ENCODE peak calls at places on chromosomes 7 and 10, in seven cellular contexts. One of them, this sample, is unnamed.
A peak's percentile ranks its signal among the peaks of the same experiment; 100 is the strongest.

GRCh38 chr10:13815766-13816165 is 229.0 kb downstream of the PRPF18 start:
- DNase-seq in Calu3: no peak
- DNase-seq in fibroblast of the aortic adventitia: peak; percentile 64
- DNase-seq in IMR-90: peak; percentile 82
- DNase-seq in colonic mucosa: no peak
- DNase-seq in GM12865: no peak
- DNase-seq in glutamatergic neuron: no peak
- DNase-seq in this sample: peak; percentile 18

GRCh38 chr10:110216942-110217341 is 9.5 kb downstream of the MXI1 start:
- DNase-seq in GM12865: no peak
- DNase-seq in IMR-90: no peak
- DNase-seq in glutamatergic neuron: no peak
- DNase-seq in colonic mucosa: no peak
- DNase-seq in Calu3: no peak
- DNase-seq in fibroblast of the aortic adventitia: peak; percentile 49
- DNase-seq in this sample: no peak

GRCh38 chr7:1695800-1696454 is 25.9 kb downstream of the ELFN1 start:
- DNase-seq in GM12865: no peak
- DNase-seq in glutamatergic neuron: no peak
- DNase-seq in Calu3: peak; percentile 0
- DNase-seq in fibroblast of the aortic adventitia: no peak
- DNase-seq in IMR-90: no peak
- DNase-seq in colonic mucosa: no peak
- DNase-seq in this sample: no peak

GRCh38 chr7:50560865-50561351 is 4.3 kb downstream of the DDC start:
- DNase-seq in colonic mucosa: no peak
- DNase-seq in Calu3: no peak
- DNase-seq in IMR-90: no peak
- DNase-seq in glutamatergic neuron: peak; percentile 45
- DNase-seq in fibroblast of the aortic adventitia: no peak
- DNase-seq in GM12865: no peak
- DNase-seq in this sample: no peak

GRCh38 chr10:60446070-60446833 is 56.6 kb upstream of the ANK3 start:
- DNase-seq in GM12865: no peak
- DNase-seq in fibroblast of the aortic adventitia: peak; percentile 45
- DNase-seq in IMR-90: no peak
- DNase-seq in Calu3: no peak
- DNase-seq in glutamatergic neuron: no peak
- DNase-seq in colonic mucosa: no peak
- DNase-seq in this sample: no peak

GRCh38 chr7:101882595-101883564 is 65.5 kb downstream of the CUX1 start:
- DNase-seq in glutamatergic neuron: no peak
- DNase-seq in GM12865: no peak
- DNase-seq in IMR-90: peak; percentile 100
- DNase-seq in colonic mucosa: peak; percentile 87
- DNase-seq in fibroblast of the aortic adventitia: peak; percentile 100
- DNase-seq in Calu3: peak; percentile 74
- DNase-seq in this sample: peak; percentile 99

GRCh38 chr10:88499569-88500470 is 83.3 kb downstream of the RNLS start:
- DNase-seq in IMR-90: peak; percentile 71
- DNase-seq in Calu3: no peak
- DNase-seq in colonic mucosa: no peak
- DNase-seq in fibroblast of the aortic adventitia: peak; percentile 50
- DNase-seq in glutamatergic neuron: no peak
- DNase-seq in GM12865: no peak
- DNase-seq in this sample: no peak

GRCh38 chr10:88995156-88995876 is 4.7 kb downstream of the FAS start:
- DNase-seq in IMR-90: no peak
- DNase-seq in glutamatergic neuron: no peak
- DNase-seq in Calu3: no peak
- DNase-seq in fibroblast of the aortic adventitia: no peak
- DNase-seq in colonic mucosa: peak; percentile 60
- DNase-seq in GM12865: no peak
- DNase-seq in this sample: no peak

GRCh38 chr7:69654381-69654780 is 56.1 kb downstream of the AUTS2 start:
- DNase-seq in colonic mucosa: peak; percentile 20
- DNase-seq in GM12865: no peak
- DNase-seq in fibroblast of the aortic adventitia: peak; percentile 22
- DNase-seq in IMR-90: no peak
- DNase-seq in glutamatergic neuron: no peak
- DNase-seq in Calu3: no peak
- DNase-seq in this sample: no peak

GRCh38 chr7:133339772-133340171 is 86.9 kb downstream of the EXOC4 start:
- DNase-seq in Calu3: no peak
- DNase-seq in colonic mucosa: no peak
- DNase-seq in glutamatergic neuron: no peak
- DNase-seq in GM12865: peak; percentile 2
- DNase-seq in fibroblast of the aortic adventitia: no peak
- DNase-seq in IMR-90: no peak
- DNase-seq in this sample: no peak

GRCh38 chr10:82969405-82969804 is 1094.4 kb downstream of the NRG3 start:
- DNase-seq in GM12865: peak; percentile 35
- DNase-seq in glutamatergic neuron: no peak
- DNase-seq in IMR-90: peak; percentile 4
- DNase-seq in fibroblast of the aortic adventitia: peak; percentile 45
- DNase-seq in colonic mucosa: no peak
- DNase-seq in Calu3: no peak
- DNase-seq in this sample: no peak

DNA sequence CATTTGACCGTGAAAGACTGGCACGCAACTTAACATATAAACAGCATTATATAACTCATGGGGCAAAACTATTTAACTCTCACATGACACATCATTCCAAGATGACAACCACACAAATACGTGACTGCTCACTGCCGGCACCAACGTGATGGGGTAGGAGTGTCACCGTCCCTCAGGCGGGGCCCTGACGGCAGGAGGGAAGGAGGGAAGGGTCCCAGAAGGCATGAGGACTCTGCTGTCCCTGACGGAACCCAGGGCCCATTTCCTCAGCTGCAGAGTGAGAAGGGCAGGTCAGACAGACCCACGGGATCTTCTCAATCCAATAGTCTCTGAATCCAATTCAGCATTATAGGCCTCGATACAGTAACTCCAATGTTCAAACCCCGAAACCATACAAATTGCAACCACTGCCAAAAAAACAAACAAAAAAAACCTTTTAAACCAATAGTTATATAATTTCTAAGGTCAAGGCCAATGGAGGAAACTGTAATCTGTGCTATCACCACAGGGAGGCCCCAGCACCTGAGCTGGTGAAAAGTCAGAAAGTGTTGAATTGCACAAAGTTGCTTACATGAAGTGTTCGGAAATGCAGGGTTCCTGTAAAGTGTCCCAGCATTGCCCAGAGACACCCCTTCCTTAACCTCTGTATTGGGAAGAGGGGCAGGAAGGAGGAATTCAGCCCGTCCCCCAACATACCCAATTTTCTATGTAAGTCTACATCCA is 137.4 kb downstream of the TNS3 start:
- DNase-seq in IMR-90: no peak
- DNase-seq in glutamatergic neuron: no peak
- DNase-seq in colonic mucosa: no peak
- DNase-seq in Calu3: peak; percentile 30
- DNase-seq in fibroblast of the aortic adventitia: peak; percentile 54
- DNase-seq in GM12865: peak; percentile 35
- DNase-seq in this sample: no peak
- TF ChIP-seq CTCF in IMR-90: peak; percentile 47
- TF ChIP-seq CTCF in glutamatergic neuron: peak; percentile 41
- TF ChIP-seq CTCF in colonic mucosa: peak; percentile 54
- TF ChIP-seq CTCF in Calu3: peak; percentile 42
- TF ChIP-seq CTCF in fibroblast of the aortic adventitia: peak; percentile 66
- TF ChIP-seq CTCF in GM12865: peak; percentile 52
- TF ChIP-seq CTCF in this sample: peak; percentile 35

GRCh38 chr10:67884313-67884841 is at the start of gene SIRT1:
- DNase-seq in Calu3: peak; percentile 98
- DNase-seq in GM12865: peak; percentile 98
- DNase-seq in colonic mucosa: peak; percentile 98
- DNase-seq in IMR-90: peak; percentile 90
- DNase-seq in glutamatergic neuron: peak; percentile 99
- DNase-seq in fibroblast of the aortic adventitia: peak; percentile 92
- DNase-seq in this sample: peak; percentile 91
- TF ChIP-seq CTCF in Calu3: no peak
- TF ChIP-seq CTCF in GM12865: no peak
- TF ChIP-seq CTCF in colonic mucosa: no peak
- TF ChIP-seq CTCF in IMR-90: no peak
- TF ChIP-seq CTCF in glutamatergic neuron: no peak
- TF ChIP-seq CTCF in fibroblast of the aortic adventitia: no peak
- TF ChIP-seq CTCF in this sample: no peak

GRCh38 chr7:54546081-54546985 is 4.2 kb downstream of the VSTM2A start:
- DNase-seq in IMR-90: no peak
- DNase-seq in Calu3: peak; percentile 83
- DNase-seq in colonic mucosa: no peak
- DNase-seq in glutamatergic neuron: peak; percentile 82
- DNase-seq in GM12865: peak; percentile 1
- DNase-seq in fibroblast of the aortic adventitia: no peak
- DNase-seq in this sample: no peak
- TF ChIP-seq CTCF in IMR-90: no peak
- TF ChIP-seq CTCF in Calu3: peak; percentile 50
- TF ChIP-seq CTCF in colonic mucosa: no peak
- TF ChIP-seq CTCF in glutamatergic neuron: peak; percentile 21
- TF ChIP-seq CTCF in GM12865: peak; percentile 4
- TF ChIP-seq CTCF in fibroblast of the aortic adventitia: no peak
- TF ChIP-seq CTCF in this sample: no peak

DNA sequence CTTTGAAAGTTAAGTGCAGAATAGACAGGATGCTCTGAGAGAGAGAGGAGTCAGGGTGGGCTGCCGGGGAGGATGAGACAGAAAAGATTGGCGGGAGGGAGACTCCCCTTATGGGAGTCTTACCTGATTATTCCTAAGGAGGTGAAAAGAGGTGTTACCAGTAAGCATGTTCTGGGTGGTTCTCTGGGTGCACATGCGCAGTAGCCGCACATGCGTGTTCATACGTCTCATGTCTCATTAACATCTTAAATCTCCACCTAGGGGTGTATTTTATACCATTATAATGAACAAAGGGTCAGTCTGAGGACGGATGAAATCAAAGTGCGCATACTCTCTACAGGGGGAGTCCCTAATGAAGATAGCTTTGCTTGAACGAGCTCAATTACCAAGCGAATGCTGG is 592.9 kb upstream of the C7orf33 start:
- DNase-seq in fibroblast of the aortic adventitia: no peak
- DNase-seq in GM12865: no peak
- DNase-seq in glutamatergic neuron: no peak
- DNase-seq in Calu3: no peak
- DNase-seq in IMR-90: no peak
- DNase-seq in colonic mucosa: no peak
- DNase-seq in this sample: no peak
- TF ChIP-seq CTCF in fibroblast of the aortic adventitia: no peak
- TF ChIP-seq CTCF in GM12865: no peak
- TF ChIP-seq CTCF in glutamatergic neuron: no peak
- TF ChIP-seq CTCF in Calu3: no peak
- TF ChIP-seq CTCF in IMR-90: no peak
- TF ChIP-seq CTCF in colonic mucosa: no peak
- TF ChIP-seq CTCF in this sample: no peak

GRCh38 chr7:42700376-42701327 is 211.2 kb downstream of the C7orf25 start:
- DNase-seq in Calu3: no peak
- DNase-seq in fibroblast of the aortic adventitia: peak; percentile 48
- DNase-seq in IMR-90: no peak
- DNase-seq in glutamatergic neuron: no peak
- DNase-seq in GM12865: no peak
- DNase-seq in colonic mucosa: no peak
- DNase-seq in this sample: no peak
- TF ChIP-seq CTCF in Calu3: no peak
- TF ChIP-seq CTCF in fibroblast of the aortic adventitia: peak; percentile 29
- TF ChIP-seq CTCF in IMR-90: peak; percentile 7
- TF ChIP-seq CTCF in glutamatergic neuron: no peak
- TF ChIP-seq CTCF in GM12865: no peak
- TF ChIP-seq CTCF in colonic mucosa: no peak
- TF ChIP-seq CTCF in this sample: peak; percentile 52

GRCh38 chr7:149669121-149669818 is 104.1 kb downstream of the ZNF467 start:
- DNase-seq in glutamatergic neuron: no peak
- DNase-seq in IMR-90: peak; percentile 19
- DNase-seq in colonic mucosa: no peak
- DNase-seq in Calu3: no peak
- DNase-seq in fibroblast of the aortic adventitia: peak; percentile 68
- DNase-seq in GM12865: peak; percentile 27
- DNase-seq in this sample: no peak
- TF ChIP-seq CTCF in glutamatergic neuron: no peak
- TF ChIP-seq CTCF in IMR-90: peak; percentile 44
- TF ChIP-seq CTCF in colonic mucosa: no peak
- TF ChIP-seq CTCF in Calu3: peak; percentile 22
- TF ChIP-seq CTCF in fibroblast of the aortic adventitia: peak; percentile 62
- TF ChIP-seq CTCF in GM12865: peak; percentile 29
- TF ChIP-seq CTCF in this sample: peak; percentile 45